ENCODE peak calls at places on chromosomes 12 and 14, in ten cellular contexts. T, K, F, X, A, H, L, S, J and B are unnamed samples.

GRCh38 chr14:101835166-101835557 is 73.7 kb downstream of the PPP2R5C start:
- DNase-seq in T (no peak), K (no peak), F (no peak), X (no peak), A (no peak), H (no peak), L (no peak), S (no peak), J (no peak), B (no peak)

GRCh38 chr14:105376521-105377440 is 21.6 kb upstream of the TEX22 start:
- DNase-seq in T (no peak), K (no peak), F (no peak), X (no peak), A (no peak), H (no peak), L (no peak), S (no peak), J (no peak), B (no peak)

GRCh38 chr12:49092086-49092815 is 2.4 kb downstream of the DHH start:
- DNase-seq in T (peak; percentile 57), K (peak; percentile 62), F (no peak), X (no peak), A (no peak), H (no peak), L (no peak), S (peak; percentile 72), J (peak; percentile 31), B (no peak)

GRCh38 chr12:117069926-117070900 is 29.0 kb downstream of the TESC start:
- DNase-seq in T (no peak), K (no peak), F (no peak), X (no peak), A (no peak), H (no peak), L (no peak), S (no peak), J (no peak), B (no peak)

GRCh38 chr12:31923063-31923412 is 36.2 kb upstream of the RESF1 start:
- DNase-seq in T (no peak), K (no peak), F (no peak), X (no peak), A (no peak), H (no peak), L (no peak), S (no peak), J (no peak), B (no peak)

GRCh38 chr12:53056296-53056695 is 6.4 kb downstream of the TNS2 start:
- DNase-seq in T (no peak), K (no peak), F (no peak), X (no peak), A (no peak), H (no peak), L (no peak), S (no peak), J (no peak), B (no peak)

GRCh38 chr12:110555509-110556406 is 27.4 kb downstream of the PPTC7 start:
- DNase-seq in T (no peak), K (no peak), F (no peak), X (peak; percentile 64), A (no peak), H (no peak), L (peak; percentile 30), S (no peak), J (no peak), B (no peak)

GRCh38 chr14:104843442-104844305 is 21.4 kb upstream of the CEP170B start:
- DNase-seq in T (no peak), K (no peak), F (no peak), X (no peak), A (no peak), H (no peak), L (no peak), S (no peak), J (no peak), B (no peak)

GRCh38 chr12:55063291-55063690 is 43.5 kb downstream of the NEUROD4 start:
- DNase-seq in T (no peak), K (no peak), F (no peak), X (no peak), A (no peak), H (no peak), L (no peak), S (no peak), J (no peak), B (no peak)

GRCh38 chr14:70254476-70254961 is 65.8 kb upstream of the SLC8A3 start:
- DNase-seq in T (no peak), K (peak; percentile 30), F (no peak), X (no peak), A (no peak), H (peak; percentile 77), L (no peak), S (no peak), J (no peak), B (no peak)

GRCh38 chr12:62618948-62619347 is 152.3 kb downstream of the MON2 start:
- DNase-seq in T (no peak), K (peak; percentile 48), F (no peak), X (no peak), A (no peak), H (no peak), L (no peak), S (no peak), J (no peak), B (no peak)

GRCh38 chr12:128637616-128638606 is 185.8 kb downstream of the SLC15A4 start:
- DNase-seq in T (no peak), K (no peak), F (no peak), X (no peak), A (no peak), H (no peak), L (no peak), S (no peak), J (no peak), B (no peak)

GRCh38 chr12:127583041-127583440 is 683.9 kb upstream of the TMEM132C start:
- DNase-seq in T (no peak), K (no peak), F (no peak), X (no peak), A (no peak), H (no peak), L (no peak), S (no peak), J (no peak), B (no peak)

GRCh38 chr12:12428961-12429657 is 72.2 kb downstream of the BORCS5 start:
- DNase-seq in T (no peak), K (no peak), F (no peak), X (no peak), A (no peak), H (no peak), L (peak; percentile 28), S (no peak), J (no peak), B (no peak)

GRCh38 chr12:33531261-33531660 is 91.6 kb upstream of the SYT10 start:
- DNase-seq in T (no peak), K (no peak), F (no peak), X (no peak), A (no peak), H (no peak), L (no peak), S (no peak), J (no peak), B (no peak)

GRCh38 chr12:9673404-9674225 is 4.1 kb downstream of the CLEC2D start:
- DNase-seq in T (no peak), K (peak; percentile 94), F (no peak), X (peak; percentile 69), A (peak; percentile 73), H (peak; percentile 39), L (peak; percentile 80), S (peak; percentile 69), J (peak; percentile 55), B (no peak)

GRCh38 chr12:3827301-3828000 is 45.7 kb downstream of the PARP11 start:
- DNase-seq in T (no peak), K (no peak), F (no peak), X (no peak), A (no peak), H (no peak), L (no peak), S (no peak), J (no peak), B (no peak)

GRCh38 chr14:100587248-100587762 is at the start of gene BEGAIN:
- DNase-seq in T (no peak), K (no peak), F (no peak), X (no peak), A (no peak), H (no peak), L (no peak), S (no peak), J (no peak), B (no peak)

GRCh38 chr12:126069549-126070165 is 1004.4 kb downstream of the AACS start:
- DNase-seq in T (no peak), K (peak; percentile 2), F (no peak), X (peak; percentile 12), A (peak; percentile 73), H (peak; percentile 67), L (peak; percentile 43), S (peak; percentile 24), J (no peak), B (no peak)

GRCh38 chr14:69612014-69612758 is 790 bp downstream of the SUSD6 start:
- DNase-seq in T (no peak), K (peak; percentile 51), F (no peak), X (no peak), A (no peak), H (peak; percentile 37), L (no peak), S (peak; percentile 46), J (peak; percentile 37), B (no peak)

GRCh38 chr12:51362747-51363342 is 16.4 kb upstream of the CELA1 start:
- DNase-seq in T (no peak), K (no peak), F (no peak), X (no peak), A (no peak), H (no peak), L (no peak), S (no peak), J (no peak), B (no peak)

GRCh38 chr14:43012817-43013216 is 1406.1 kb downstream of the LRFN5 start:
- DNase-seq in T (no peak), K (no peak), F (no peak), X (no peak), A (no peak), H (no peak), L (no peak), S (no peak), J (no peak), B (no peak)

GRCh38 chr12:12919666-12920435 is 28.5 kb downstream of the GPRC5A start:
- DNase-seq in T (no peak), K (no peak), F (no peak), X (no peak), A (no peak), H (no peak), L (no peak), S (no peak), J (no peak), B (no peak)

GRCh38 chr14:78358631-78359030 is 188.5 kb downstream of the NRXN3 start:
- DNase-seq in T (peak; percentile 8), K (no peak), F (no peak), X (no peak), A (no peak), H (no peak), L (no peak), S (no peak), J (no peak), B (peak; percentile 5)

GRCh38 chr14:104972301-104973211 is 5.6 kb downstream of the AHNAK2 start:
- DNase-seq in T (no peak), K (peak; percentile 63), F (no peak), X (no peak), A (no peak), H (peak; percentile 92), L (peak; percentile 83), S (no peak), J (no peak), B (no peak)

GRCh38 chr12:103884316-103884715 is 43.3 kb upstream of the NT5DC3 start:
- DNase-seq in T (no peak), K (peak; percentile 72), F (no peak), X (peak; percentile 38), A (no peak), H (no peak), L (no peak), S (peak; percentile 27), J (no peak), B (no peak)

GRCh38 chr12:49954863-49955830 is 4.6 kb downstream of the AQP2 start:
- DNase-seq in T (no peak), K (no peak), F (no peak), X (no peak), A (no peak), H (no peak), L (no peak), S (no peak), J (no peak), B (no peak)

GRCh38 chr12:63787306-63787705 is 7.6 kb downstream of the RXYLT1 start:
- DNase-seq in T (no peak), K (no peak), F (no peak), X (no peak), A (peak; percentile 47), H (no peak), L (no peak), S (no peak), J (no peak), B (no peak)